ENCODE peak calls at places on chromosomes 12 and 14, in six cellular contexts. One of them, this sample, is unnamed.

GRCh38 chr14:76930549-76930948 is 98.0 kb downstream of the IRF2BPL start:
- DNase-seq in HCT116: no peak
- DNase-seq in HepG2: no peak
- DNase-seq in GM12878: no peak
- DNase-seq in K562: no peak
- DNase-seq in H1: no peak
- DNase-seq in this sample: no peak

GRCh38 chr14:54643696-54644176 is 76.8 kb downstream of the SAMD4A start:
- DNase-seq in HCT116: no peak
- DNase-seq in HepG2: peak
- DNase-seq in GM12878: no peak
- DNase-seq in K562: no peak
- DNase-seq in H1: no peak
- DNase-seq in this sample: no peak

GRCh38 chr12:113276306-113276705 is 55.0 kb downstream of the TPCN1 start:
- DNase-seq in HCT116: no peak
- DNase-seq in HepG2: no peak
- DNase-seq in GM12878: no peak
- DNase-seq in K562: no peak
- DNase-seq in H1: no peak
- DNase-seq in this sample: no peak

GRCh38 chr14:48670939-48671338 is 915.2 kb downstream of the RPS29 start:
- DNase-seq in HCT116: no peak
- DNase-seq in HepG2: no peak
- DNase-seq in GM12878: no peak
- DNase-seq in K562: no peak
- DNase-seq in H1: no peak
- DNase-seq in this sample: no peak

GRCh38 chr12:122096014-122096413 is 17.5 kb downstream of the MLXIP start:
- DNase-seq in HCT116: no peak
- DNase-seq in HepG2: no peak
- DNase-seq in GM12878: no peak
- DNase-seq in K562: no peak
- DNase-seq in H1: no peak
- DNase-seq in this sample: no peak

GRCh38 chr12:23132357-23132756 is 507.4 kb downstream of the ETNK1 start:
- DNase-seq in HCT116: no peak
- DNase-seq in HepG2: no peak
- DNase-seq in GM12878: no peak
- DNase-seq in K562: no peak
- DNase-seq in H1: no peak
- DNase-seq in this sample: no peak

GRCh38 chr12:25420116-25420515 is 133.0 kb downstream of the LMNTD1 start:
- DNase-seq in HCT116: no peak
- DNase-seq in HepG2: no peak
- DNase-seq in GM12878: no peak
- DNase-seq in K562: no peak
- DNase-seq in H1: no peak
- DNase-seq in this sample: no peak

GRCh38 chr12:2957816-2958431 is 1.3 kb upstream of the TEAD4 start:
- DNase-seq in HCT116: no peak
- DNase-seq in HepG2: no peak
- DNase-seq in GM12878: no peak
- DNase-seq in K562: peak
- DNase-seq in H1: no peak
- DNase-seq in this sample: no peak

GRCh38 chr12:50839032-50839431 is 3.7 kb upstream of the TMPRSS12 start:
- DNase-seq in HCT116: no peak
- DNase-seq in HepG2: no peak
- DNase-seq in GM12878: no peak
- DNase-seq in K562: no peak
- DNase-seq in H1: no peak
- DNase-seq in this sample: no peak

GRCh38 chr14:95500772-95501401 is 15.6 kb downstream of the SYNE3 start:
- DNase-seq in HCT116: no peak
- DNase-seq in HepG2: no peak
- DNase-seq in GM12878: no peak
- DNase-seq in K562: no peak
- DNase-seq in H1: no peak
- DNase-seq in this sample: no peak
- TF ChIP-seq JUND in HCT116: peak
- TF ChIP-seq JUND in HepG2: no peak
- TF ChIP-seq JUND in GM12878: no peak
- TF ChIP-seq JUND in K562: no peak
- TF ChIP-seq JUND in H1: no peak
- TF ChIP-seq JUND in this sample: peak

GRCh38 chr12:81797100-81797499 is 38.0 kb upstream of the PPFIA2 start:
- DNase-seq in HCT116: peak
- DNase-seq in HepG2: peak
- DNase-seq in GM12878: no peak
- DNase-seq in K562: no peak
- DNase-seq in H1: no peak
- DNase-seq in this sample: peak
- TF ChIP-seq SIN3A in HCT116: no peak
- TF ChIP-seq SIN3A in HepG2: no peak
- TF ChIP-seq SIN3A in GM12878: no peak
- TF ChIP-seq SIN3A in K562: no peak
- TF ChIP-seq SIN3A in H1: no peak
- TF ChIP-seq SIN3A in this sample: no peak

GRCh38 chr14:63956326-63956725 is 103.5 kb downstream of the SYNE2 start:
- DNase-seq in HCT116: no peak
- DNase-seq in HepG2: no peak
- DNase-seq in GM12878: no peak
- DNase-seq in K562: no peak
- DNase-seq in H1: no peak
- DNase-seq in this sample: no peak

GRCh38 chr14:63964063-63964462 is 111.3 kb downstream of the SYNE2 start:
- DNase-seq in HCT116: no peak
- DNase-seq in HepG2: no peak
- DNase-seq in GM12878: no peak
- DNase-seq in K562: no peak
- DNase-seq in H1: no peak
- DNase-seq in this sample: no peak

GRCh38 chr14:63962896-63963295 is 110.1 kb downstream of the SYNE2 start:
- DNase-seq in HCT116: no peak
- DNase-seq in HepG2: no peak
- DNase-seq in GM12878: no peak
- DNase-seq in K562: no peak
- DNase-seq in H1: no peak
- DNase-seq in this sample: no peak

GRCh38 chr14:63966407-63966806 is 113.6 kb downstream of the SYNE2 start:
- DNase-seq in HCT116: no peak
- DNase-seq in HepG2: no peak
- DNase-seq in GM12878: no peak
- DNase-seq in K562: no peak
- DNase-seq in H1: no peak
- DNase-seq in this sample: no peak

DNA sequence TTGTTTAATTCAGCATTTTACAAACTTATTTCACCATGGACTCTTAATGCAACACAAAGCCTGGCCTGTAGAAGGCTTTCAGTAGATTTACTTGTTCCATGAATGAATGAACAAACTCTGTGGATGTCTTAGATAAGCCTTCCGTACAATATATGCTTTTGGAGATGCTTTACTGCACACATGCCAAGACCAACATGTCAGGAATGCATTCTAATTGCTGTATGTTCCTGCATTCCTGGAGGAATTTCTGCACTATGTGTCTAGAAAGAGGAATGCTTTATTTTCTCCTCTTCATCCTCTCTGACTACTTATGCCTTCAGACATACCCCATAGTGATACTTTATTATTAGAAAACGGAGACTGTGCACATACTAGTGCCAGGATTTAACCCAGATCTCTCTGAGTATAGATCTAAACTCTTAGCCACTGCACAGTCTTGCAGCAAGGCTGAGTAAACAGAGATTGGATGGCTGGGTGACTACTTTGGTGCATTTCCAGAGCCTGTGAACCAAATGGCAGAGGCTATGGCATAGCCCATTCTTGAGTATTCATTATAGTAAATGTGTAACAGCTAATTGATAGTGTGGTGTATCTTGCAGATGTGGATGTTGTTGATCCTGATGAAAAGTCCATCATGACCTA is 108.2 kb downstream of the SYNE2 start:
- DNase-seq in HCT116: no peak
- DNase-seq in HepG2: no peak
- DNase-seq in GM12878: no peak
- DNase-seq in K562: no peak
- DNase-seq in H1: no peak
- DNase-seq in this sample: no peak
- TF ChIP-seq MAX in HCT116: no peak
- TF ChIP-seq MAX in HepG2: no peak
- TF ChIP-seq MAX in GM12878: no peak
- TF ChIP-seq MAX in K562: no peak
- TF ChIP-seq MAX in H1: no peak
- TF ChIP-seq MAX in this sample: no peak

DNA sequence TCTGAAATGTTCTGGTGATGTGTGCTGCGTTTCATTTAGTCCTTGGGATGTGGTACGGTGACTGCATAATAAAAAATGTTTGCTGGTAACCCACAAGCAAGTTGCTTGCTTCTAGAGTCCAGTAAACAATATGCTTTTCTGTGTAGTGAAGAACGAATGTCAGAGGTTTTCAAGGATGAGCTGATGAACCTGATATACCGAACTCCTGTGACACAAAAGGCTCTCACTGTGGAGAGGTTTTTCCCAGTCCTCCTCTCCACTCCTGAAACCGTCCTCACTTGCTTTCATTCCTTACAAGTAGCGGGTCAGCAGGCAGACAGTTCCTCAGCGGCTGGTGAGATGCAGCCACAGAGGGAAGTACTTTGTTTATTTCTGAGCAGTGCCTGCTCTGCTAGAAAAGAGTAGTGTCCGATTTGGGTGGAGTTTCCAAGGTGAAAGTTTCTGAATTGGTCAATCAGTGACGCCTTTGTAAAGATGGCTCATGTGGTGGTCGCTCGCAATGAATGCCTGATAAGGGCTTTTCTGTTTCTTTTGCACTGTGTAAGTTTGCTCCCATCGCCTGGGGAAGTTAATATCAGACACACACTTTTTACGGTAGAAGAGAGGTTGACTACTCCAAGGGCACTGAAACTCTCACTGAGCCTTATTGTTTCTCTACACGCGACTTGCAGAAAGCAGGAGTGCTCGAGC is 3.0 kb downstream of the ETV6 start:
- DNase-seq in HCT116: no peak
- DNase-seq in HepG2: no peak
- DNase-seq in GM12878: peak
- DNase-seq in K562: peak
- DNase-seq in H1: no peak
- DNase-seq in this sample: no peak
- TF ChIP-seq JUND in HCT116: no peak
- TF ChIP-seq JUND in HepG2: no peak
- TF ChIP-seq JUND in GM12878: no peak
- TF ChIP-seq JUND in K562: no peak
- TF ChIP-seq JUND in H1: no peak
- TF ChIP-seq JUND in this sample: no peak

This sample was measured in SK-N-SH.